ENCODE peak calls at places on chromosomes 11 and 22, in seven cellular contexts. V is astrocyte of the hippocampus; H is activated CD4-positive, CD25-positive, alpha-beta regulatory T cell; Q is heart right ventricle; D is H7; E is stimulated activated naive CD4-positive, alpha-beta T cell; F is choroid plexus epithelial cell. G is an unnamed sample.

GRCh38 chr22:50216161-50216683 is 15.4 kb downstream of the SELENOO start:
- DNase-seq in V (no peak), H (no peak), Q (no peak), D (no peak), E (no peak), F (no peak), G (no peak)

GRCh38 chr11:130217133-130217631 is 57.6 kb downstream of the ST14 start:
- DNase-seq in V (no peak), H (no peak), Q (no peak), D (peak), E (no peak), F (no peak), G (no peak)

GRCh38 chr11:13384837-13385417 is 78.1 kb downstream of the BTBD10 start:
- DNase-seq in V (peak), H (no peak), Q (no peak), D (peak), E (peak), F (peak), G (peak)

GRCh38 chr11:46916669-46917108 is 1.7 kb downstream of the LRP4 start:
- DNase-seq in V (peak), H (no peak), Q (peak), D (peak), E (no peak), F (peak), G (peak)

GRCh38 chr11:61697093-61697492 is 16.9 kb downstream of the DAGLA start:
- DNase-seq in V (peak), H (no peak), Q (peak), D (no peak), E (no peak), F (no peak), G (peak)

GRCh38 chr11:69209936-69210659 is 54.4 kb downstream of the SMIM38 start:
- DNase-seq in V (no peak), H (no peak), Q (no peak), D (peak), E (no peak), F (no peak), G (peak)

GRCh38 chr22:22141031-22141430 is 103.6 kb upstream of the VPREB1 start:
- DNase-seq in V (no peak), H (no peak), Q (no peak), D (no peak), E (no peak), F (no peak), G (no peak)

GRCh38 chr11:64876226-64876750 is 2.1 kb downstream of the EHD1 start:
- DNase-seq in V (no peak), H (no peak), Q (no peak), D (no peak), E (peak), F (no peak), G (no peak)

GRCh38 chr11:34155057-34155758 is 49.8 kb downstream of the NAT10 start:
- DNase-seq in V (no peak), H (no peak), Q (no peak), D (peak), E (no peak), F (no peak), G (no peak)

GRCh38 chr22:49964493-49965290 is 4.1 kb downstream of the PIM3 start:
- DNase-seq in V (no peak), H (no peak), Q (peak), D (peak), E (no peak), F (no peak), G (no peak)

GRCh38 chr11:62124186-62125113 is 639 bp downstream of the INCENP start:
- DNase-seq in V (peak), H (no peak), Q (no peak), D (peak), E (no peak), F (peak), G (peak)